ENCODE peak calls at places on chromosomes 12 and 14, in eight cellular contexts. N is heart left ventricle; P is Panc1; F is lower lobe of right lung; E is CD8-positive, alpha-beta T cell; X is pancreas; D is uterus; C is right lobe of liver. U is an unnamed sample. For H3K4me1, the result is how much of the 10 kb centered on the place peaks cover.

GRCh38 chr12:60066655-60067054 is 470.8 kb downstream of the SLC16A7 start:
- DNase-seq in N (no peak), D (no peak), F (no peak), P (no peak), X (no peak), C (no peak), E (no peak), U (no peak)

GRCh38 chr14:51498411-51499227 is 153.1 kb upstream of the FRMD6 start:
- DNase-seq in N (no peak), C (no peak), F (no peak), E (no peak), D (no peak), P (no peak), X (no peak), U (no peak)

GRCh38 chr14:103126088-103126872 is 3.0 kb downstream of the TNFAIP2 start:
- DNase-seq in X (peak), N (peak), D (peak), C (peak), P (no peak), F (peak), E (no peak), U (no peak)

GRCh38 chr12:121089031-121089812 is 43.5 kb upstream of the P2RX7 start:
- DNase-seq in X (no peak), D (peak), E (no peak), C (peak), F (no peak), P (no peak), N (no peak), U (no peak)

GRCh38 chr12:15163577-15163976 is 57.6 kb downstream of the RERG start:
- DNase-seq in C (no peak), D (no peak), P (no peak), E (no peak), F (no peak), N (no peak), X (no peak), U (no peak)

GRCh38 chr12:32266756-32267155 is 132.6 kb upstream of the FGD4 start:
- DNase-seq in X (no peak), F (no peak), E (no peak), D (no peak), C (no peak), N (no peak), P (no peak), U (no peak)

GRCh38 chr14:102316048-102316745 is 3.3 kb upstream of the ZNF839 start:
- DNase-seq in P (no peak), C (no peak), F (no peak), E (peak), D (peak), X (no peak), N (peak), U (peak)

GRCh38 chr14:59026086-59026485 is 162.4 kb upstream of the DAAM1 start:
- DNase-seq in D (no peak), F (no peak), E (no peak), C (no peak), X (no peak), P (no peak), N (no peak), U (no peak)

GRCh38 chr12:87779016-87779415 is 250.2 kb downstream of the C12orf50 start:
- DNase-seq in N (no peak), E (no peak), D (no peak), F (no peak), C (no peak), P (no peak), X (no peak), U (no peak)

GRCh38 chr12:13587721-13588389 is 391.3 kb downstream of the EMP1 start:
- DNase-seq in N (no peak), P (no peak), E (no peak), F (no peak), X (no peak), D (no peak), C (no peak), U (no peak)

GRCh38 chr12:2212971-2213869 is 160.4 kb downstream of the CACNA1C start:
- DNase-seq in C (no peak), X (no peak), E (no peak), D (peak), F (no peak), P (no peak), N (no peak), U (no peak)

GRCh38 chr14:82710257-82710841 is 1176.7 kb upstream of the SEL1L start:
- DNase-seq in F (peak), D (peak), C (peak), P (peak), E (no peak), X (peak), N (no peak), U (peak)

GRCh38 chr14:66636240-66636639 is 128.3 kb downstream of the GPHN start:
- DNase-seq in D (no peak), F (no peak), E (no peak), C (no peak), N (no peak), X (no peak), P (no peak), U (no peak)

GRCh38 chr12:130031571-130032189 is 127.9 kb upstream of the TMEM132D start:
- DNase-seq in N (no peak), C (no peak), F (peak), D (no peak), E (peak), P (peak), X (peak), U (no peak)

GRCh38 chr12:4421590-4422031 is 24.0 kb downstream of the FGF6 start:
- DNase-seq in D (no peak), N (no peak), F (no peak), X (no peak), C (no peak), P (peak), E (peak), U (no peak)

GRCh38 chr14:52253503-52253902 is 14.0 kb upstream of the PTGDR start:
- DNase-seq in N (no peak), E (no peak), D (no peak), F (no peak), X (no peak), C (no peak), P (no peak), U (no peak)

GRCh38 chr14:91899213-91899612 is 31.9 kb upstream of the TC2N start:
- DNase-seq in X (peak), E (no peak), C (peak), F (no peak), P (no peak), N (no peak), D (no peak), U (no peak)

GRCh38 chr12:45304514-45305178 is 88.8 kb downstream of the ANO6 start:
- DNase-seq in D (no peak), E (no peak), N (no peak), C (no peak), F (no peak), P (no peak), X (no peak), U (no peak)

GRCh38 chr14:71138236-71139057 is 231.2 kb downstream of the PCNX1 start:
- DNase-seq in N (no peak), F (no peak), C (no peak), D (no peak), E (no peak), P (no peak), X (no peak), U (no peak)

GRCh38 chr14:64763801-64764511 is 59.7 kb downstream of the PLEKHG3 start:
- DNase-seq in P (no peak), C (peak), N (no peak), E (no peak), F (peak), X (no peak), D (peak), U (no peak)

GRCh38 chr12:97131220-97131981 is 224.3 kb downstream of the NEDD1 start:
- DNase-seq in D (no peak), X (no peak), C (no peak), N (no peak), P (no peak), F (no peak), E (no peak), U (no peak)

GRCh38 chr14:71533396-71533795 is 398.8 kb upstream of the RGS6 start:
- DNase-seq in N (no peak), P (no peak), C (no peak), E (no peak), F (no peak), X (no peak), D (no peak), U (no peak)

GRCh38 chr14:64956697-64957412 is 14.3 kb upstream of the GPX2 start:
- DNase-seq in X (no peak), P (no peak), C (no peak), N (no peak), D (no peak), E (no peak), F (no peak), U (peak)

GRCh38 chr12:89183985-89184435 is 168.3 kb downstream of the DUSP6 start:
- DNase-seq in N (no peak), C (no peak), F (peak), X (no peak), E (no peak), D (peak), P (no peak), U (peak)

GRCh38 chr14:75406102-75406501 is 21.7 kb upstream of the JDP2 start:
- DNase-seq in X (no peak), P (no peak), F (no peak), C (no peak), N (no peak), E (no peak), D (no peak), U (no peak)

GRCh38 chr12:11545438-11546330 is 103.8 kb upstream of the ETV6 start:
- DNase-seq in F (no peak), P (no peak), X (no peak), C (no peak), N (no peak), E (peak), D (no peak), U (no peak)

GRCh38 chr14:77622562-77622961 is 6.1 kb upstream of the SPTLC2 start:
- DNase-seq in E (no peak), D (no peak), X (no peak), C (no peak), N (no peak), F (peak), P (no peak), U (no peak)

GRCh38 chr12:53869500-53869899 is 69.1 kb upstream of the HOXC13 start:
- DNase-seq in N (no peak), F (no peak), X (no peak), P (no peak), E (no peak), C (no peak), D (no peak), U (no peak)

GRCh38 chr12:76569685-76570604 is 10.4 kb upstream of the OSBPL8 start:
- DNase-seq in D (no peak), F (no peak), X (no peak), N (no peak), E (no peak), C (no peak), P (no peak), U (no peak)

GRCh38 chr14:104882325-104882973 is 17.4 kb downstream of the CEP170B start:
- DNase-seq in E (no peak), X (peak), P (no peak), D (no peak), N (no peak), F (peak), C (no peak), U (no peak)

GRCh38 chr12:44654641-44655625 is 221.2 kb downstream of the NELL2 start:
- DNase-seq in D (no peak), F (no peak), E (no peak), X (no peak), P (no peak), N (no peak), C (no peak), U (no peak)

GRCh38 chr12:51234533-51234932 is 4.1 kb upstream of the DAZAP2 start:
- DNase-seq in D (no peak), P (no peak), N (no peak), X (no peak), E (no peak), C (no peak), F (no peak), U (no peak)

GRCh38 chr12:121582583-121583333 is 1.9 kb upstream of the KDM2B start:
- DNase-seq in E (no peak), P (no peak), F (no peak), D (no peak), X (no peak), N (no peak), C (no peak), U (no peak)

GRCh38 chr14:91996951-91997371 is 42.9 kb downstream of the TRIP11 start:
- DNase-seq in P (peak), E (no peak), N (no peak), X (no peak), F (no peak), D (no peak), C (no peak), U (no peak)

GRCh38 chr12:401235-402126 is at the start of gene CCDC77:
- DNase-seq in E (peak), P (peak), D (peak), F (peak), C (peak), X (peak), N (peak), U (peak)

GRCh38 chr12:8050600-8051250 is 15.4 kb downstream of the C3AR1 start:
- DNase-seq in X (no peak), C (no peak), E (no peak), P (no peak), D (no peak), N (no peak), F (no peak), U (no peak)

GRCh38 chr12:6451348-6452244 is at the start of gene TAPBPL:
- DNase-seq in X (peak), C (peak), N (peak), E (peak), D (peak), P (no peak), F (peak), U (peak)

GRCh38 chr14:96125536-96125935 is 79.1 kb upstream of the BDKRB2 start:
- DNase-seq in D (no peak), F (no peak), X (no peak), P (no peak), E (no peak), C (no peak), N (no peak), U (no peak)

GRCh38 chr12:38544357-38545066 is 227.9 kb downstream of the ALG10B start:
- DNase-seq in N (no peak), C (no peak), X (no peak), F (no peak), E (no peak), P (no peak), D (no peak), U (no peak)

GRCh38 chr12:110896559-110896958 is 23.8 kb downstream of the MYL2 start:
- DNase-seq in P (no peak), F (no peak), D (no peak), E (no peak), X (no peak), C (no peak), N (no peak), U (no peak)

DNA sequence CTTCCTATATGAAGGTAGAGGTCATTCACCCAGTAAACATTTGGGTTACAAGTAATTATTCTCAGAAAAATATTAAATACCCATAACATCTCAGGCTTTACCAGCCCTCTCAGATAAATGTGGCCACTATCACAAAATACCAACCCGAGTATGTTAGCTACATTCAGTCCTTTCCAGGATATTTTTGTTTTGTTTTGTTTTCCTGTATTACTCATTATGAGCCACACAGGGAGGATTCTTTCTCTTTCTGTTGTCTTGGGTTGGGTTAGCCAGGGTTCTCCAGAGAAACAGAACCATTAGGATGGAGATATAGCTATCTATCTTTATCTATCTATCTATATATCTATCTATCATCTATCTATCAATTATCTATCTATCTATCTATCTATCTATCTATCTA is 947.6 kb upstream of the MDGA2 start:
- DNase-seq in E (no peak), D (no peak), N (no peak), F (no peak), C (no peak), P (no peak), X (no peak), U (no peak)
- TF ChIP-seq CTCF in E (no peak), D (no peak), N (no peak), F (no peak), C (no peak), P (no peak), X (no peak), U (no peak)

DNA sequence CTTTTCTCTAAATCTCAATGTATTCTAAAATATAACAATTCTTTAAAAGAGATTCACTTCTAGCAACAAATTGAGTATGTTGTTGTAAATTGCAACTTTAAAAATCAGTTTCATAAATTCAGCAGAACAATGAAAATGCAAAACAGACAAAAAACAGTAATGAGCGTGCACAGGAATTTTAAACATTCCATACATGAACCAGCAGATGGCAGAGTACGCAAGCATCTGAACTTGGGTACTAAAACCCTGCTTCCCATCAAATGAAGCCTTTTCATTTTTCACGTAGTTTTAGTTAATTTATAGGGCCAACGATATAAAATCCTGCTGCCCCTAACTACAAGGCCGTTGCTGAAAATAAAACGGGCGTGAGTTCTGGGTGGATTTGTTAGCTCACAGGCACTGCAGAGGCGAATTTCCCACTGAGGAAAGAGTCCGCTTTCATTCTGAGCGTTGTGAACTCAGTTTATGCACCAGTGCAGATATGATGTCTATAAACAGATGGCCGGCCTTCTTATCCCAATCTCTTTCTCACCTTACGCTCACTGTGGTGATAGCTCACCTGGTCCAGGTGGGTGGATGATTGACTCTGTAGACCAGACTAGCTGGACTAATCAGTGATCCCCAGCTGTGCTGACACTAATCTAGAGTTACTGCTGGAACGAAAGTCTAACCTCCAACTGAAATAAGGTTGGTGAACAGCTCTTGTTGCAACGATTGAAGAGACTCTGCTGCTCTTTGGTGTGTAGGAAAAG is 89.1 kb downstream of the PDZRN4 start:
- DNase-seq in P (peak), E (no peak), C (no peak), D (no peak), F (no peak), X (no peak), N (no peak), U (no peak)
- H3K4me3 ChIP-seq in P (no peak), E (no peak), C (no peak), D (no peak), F (no peak), X (no peak), N (no peak), U (no peak)

GRCh38 chr12:10169094-10169493 is 2.8 kb downstream of the OLR1 start:
- DNase-seq in P (no peak), C (no peak), X (no peak), D (no peak), N (no peak), E (no peak), F (no peak), U (no peak)
- H3K4me1 ChIP-seq in P (under half), C (under half), X (under half), D (under half), N (under half), E (under half), F (under half), U (under half)

DNA sequence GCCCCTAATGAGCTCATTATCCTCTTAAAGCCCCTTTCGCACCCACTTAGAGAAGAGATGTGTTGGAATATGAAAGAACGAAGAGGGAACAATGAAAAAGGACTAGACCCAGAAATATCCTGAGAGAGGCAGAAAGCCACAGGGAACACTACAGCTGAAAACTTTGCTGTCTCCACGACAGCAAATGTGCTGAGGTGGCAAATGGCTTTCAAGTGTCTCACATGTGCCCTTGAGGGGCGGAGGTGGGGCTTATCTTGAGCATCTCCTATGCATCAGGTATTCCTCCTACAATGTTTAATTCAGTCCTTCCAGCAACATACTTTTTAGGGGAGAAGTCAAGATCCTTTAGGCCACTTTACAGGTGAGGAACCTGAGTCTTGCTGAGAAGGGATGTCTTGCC is 62.9 kb downstream of the WSCD2 start:
- DNase-seq in N (no peak), D (no peak), X (no peak), F (no peak), P (no peak), C (no peak), E (no peak), U (no peak)
- TF ChIP-seq CTCF in N (no peak), D (no peak), X (no peak), F (no peak), P (no peak), C (no peak), E (no peak), U (no peak)

DNA sequence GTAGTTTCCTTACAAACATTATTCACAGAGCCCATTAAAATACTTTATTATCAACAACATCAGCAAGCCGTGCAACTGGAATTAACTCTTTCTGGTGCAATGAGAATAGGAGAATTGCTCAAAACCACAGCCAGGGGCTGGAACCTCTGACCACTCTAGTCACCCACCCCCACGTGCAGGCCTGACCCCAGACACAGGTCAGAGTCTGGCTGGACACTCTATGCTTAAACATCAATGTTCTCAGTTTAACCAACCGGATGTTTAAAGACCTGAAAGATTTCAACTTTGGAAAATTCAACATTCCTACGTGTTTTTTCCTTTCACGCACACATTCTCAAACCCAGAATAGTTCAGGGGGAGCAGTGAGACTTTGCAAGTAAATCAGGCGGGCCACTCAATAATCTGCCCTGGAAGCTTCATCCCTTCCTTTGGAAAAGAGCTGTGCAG is 65.1 kb downstream of the FOXN3 start:
- DNase-seq in C (peak), D (peak), X (no peak), N (no peak), F (no peak), E (no peak), P (no peak), U (no peak)
- H3K4me3 ChIP-seq in C (no peak), D (peak), X (no peak), N (no peak), F (peak), E (no peak), P (no peak), U (no peak)

GRCh38 chr14:89198544-89199329 is 218.3 kb downstream of the FOXN3 start:
- DNase-seq in C (no peak), E (no peak), D (peak), F (no peak), X (no peak), P (no peak), N (no peak), U (no peak)

GRCh38 chr14:89201645-89202044 is 215.4 kb downstream of the FOXN3 start:
- DNase-seq in F (no peak), E (no peak), N (peak), X (no peak), D (no peak), P (no peak), C (no peak), U (no peak)

GRCh38 chr14:89202413-89202812 is 214.6 kb downstream of the FOXN3 start:
- DNase-seq in E (no peak), X (no peak), D (no peak), C (no peak), N (no peak), P (no peak), F (no peak), U (no peak)

GRCh38 chr14:89196561-89196960 is 220.5 kb downstream of the FOXN3 start:
- DNase-seq in C (no peak), P (no peak), X (no peak), F (no peak), N (no peak), E (no peak), D (no peak), U (no peak)

DNA sequence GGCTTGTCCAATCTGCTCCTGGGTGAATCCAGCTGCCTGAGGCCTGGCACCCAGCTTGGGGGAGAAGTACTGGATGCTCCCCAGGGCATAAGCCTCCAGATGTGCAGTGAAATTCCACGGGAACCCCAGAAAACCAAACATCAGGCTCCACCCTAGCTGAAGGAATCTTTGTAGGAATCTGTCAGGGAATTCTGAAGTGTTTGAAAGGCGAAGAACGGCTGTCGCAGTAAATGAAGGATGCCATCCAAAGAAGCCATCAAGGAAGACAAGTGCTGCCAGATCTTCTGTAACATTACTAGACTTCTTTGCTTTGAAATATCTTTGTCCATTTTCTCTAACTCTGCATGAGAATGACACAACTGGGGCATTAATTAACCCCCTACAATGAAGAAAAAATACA is 219.4 kb downstream of the FOXN3 start:
- DNase-seq in N (no peak), C (no peak), D (no peak), F (no peak), X (no peak), E (no peak), P (no peak), U (no peak)
- H3K4me1 ChIP-seq in N (under half), C (under half), D (under half), F (under half), X (under half), E (under half), P (under half), U (under half)